ENCODE peak calls at places on chromosomes 16 and 17, in five cellular contexts. J, C, I, D and H are unnamed samples.
A peak's percentile ranks its signal among the peaks of the same experiment; 100 is the strongest.

GRCh38 chr17:9179602-9180001 is 158.3 kb downstream of the NTN1 start:
- DNase-seq in D (no peak), J (no peak), C (no peak), I (no peak), H (no peak)

GRCh38 chr16:82091225-82091624 is 56.2 kb downstream of the HSD17B2 start:
- DNase-seq in I (no peak), D (peak; percentile 72), J (peak; percentile 68), C (no peak), H (no peak)

GRCh38 chr16:81620029-81620428 is 159.1 kb upstream of the PLCG2 start:
- DNase-seq in D (no peak), C (no peak), I (no peak), J (no peak), H (no peak)

GRCh38 chr17:64978138-64978537 is 58.9 kb upstream of the LRRC37A3 start:
- DNase-seq in J (no peak), I (no peak), D (no peak), C (no peak), H (no peak)

GRCh38 chr17:63573634-63574033 is 23.4 kb downstream of the DCAF7 start:
- DNase-seq in J (no peak), I (no peak), D (no peak), C (no peak), H (no peak)

GRCh38 chr17:36942631-36943125 is 5.4 kb downstream of the LHX1 start:
- DNase-seq in J (no peak), D (no peak), C (no peak), I (no peak), H (no peak)

GRCh38 chr16:72596373-72596772 is 424.4 kb upstream of the PMFBP1 start:
- DNase-seq in J (no peak), D (no peak), C (no peak), I (no peak), H (no peak)

GRCh38 chr16:66380421-66380820 is 13.9 kb downstream of the CDH5 start:
- DNase-seq in C (no peak), J (no peak), I (no peak), D (no peak), H (no peak)

GRCh38 chr17:61660726-61661125 is 69.7 kb upstream of the NACA2 start:
- DNase-seq in C (no peak), J (no peak), D (no peak), I (no peak), H (no peak)

GRCh38 chr16:47197536-47198179 is 53.9 kb upstream of the NETO2 start:
- DNase-seq in J (no peak), I (no peak), C (no peak), D (peak; percentile 8), H (no peak)

GRCh38 chr17:18321309-18321708 is 6.2 kb downstream of the SMCR8 start:
- DNase-seq in J (no peak), C (no peak), D (no peak), I (no peak), H (no peak)

GRCh38 chr16:27315333-27316037 is 1.7 kb downstream of the IL4R start:
- DNase-seq in I (peak; percentile 76), J (no peak), C (no peak), D (peak; percentile 62), H (peak; percentile 80)

GRCh38 chr16:13313351-13313750 is 412.0 kb downstream of the SHISA9 start:
- DNase-seq in J (no peak), C (no peak), I (no peak), D (no peak), H (no peak)

GRCh38 chr16:77842468-77842867 is 54.1 kb downstream of the VAT1L start:
- DNase-seq in D (no peak), J (no peak), C (no peak), I (no peak), H (no peak)

GRCh38 chr17:28131592-28131991 is 89.1 kb downstream of the NLK start:
- DNase-seq in C (no peak), D (peak; percentile 65), J (no peak), I (no peak), H (no peak)

GRCh38 chr17:40727447-40728231 is 24.1 kb upstream of the KRT24 start:
- DNase-seq in I (peak; percentile 2), C (no peak), J (peak; percentile 74), D (peak; percentile 75), H (no peak)

GRCh38 chr16:77794586-77794985 is 6.2 kb downstream of the VAT1L start:
- DNase-seq in C (no peak), J (peak; percentile 55), I (no peak), D (peak; percentile 86), H (no peak)

GRCh38 chr17:22138861-22139469 is 446.6 kb downstream of the KCNJ18 start:
- DNase-seq in J (no peak), C (no peak), I (no peak), D (no peak), H (no peak)

GRCh38 chr17:57957886-57958285 is 2.7 kb upstream of the CUEDC1 start:
- DNase-seq in D (no peak), J (no peak), C (no peak), I (no peak), H (no peak)

GRCh38 chr16:9597967-9598730 is 506.7 kb downstream of the HAPSTR1 start:
- DNase-seq in J (no peak), I (no peak), C (no peak), D (no peak), H (no peak)

GRCh38 chr16:31568577-31569359 is 41.1 kb downstream of the AHSP start:
- DNase-seq in C (no peak), D (no peak), J (no peak), I (peak; percentile 26), H (no peak)

GRCh38 chr17:75335315-75335714 is 46.1 kb upstream of the SLC25A19 start:
- DNase-seq in J (no peak), D (no peak), I (no peak), C (no peak), H (no peak)